ENCODE peak calls at places on chromosomes 11 and 22, in eight cellular contexts. One of them, this sample, is unnamed.

GRCh38 chr11:123628936-123629683 is 25.3 kb downstream of the SCN3B start:
- DNase-seq in stimulated activated CD4-positive, alpha-beta T cell treated with anti-CD3 and anti-CD28 coated beads, Interleukin-12 subunit alpha, Interleukin-12 subunit beta, amount 100 ng/mL, for 4 hours: no peak
- DNase-seq in NCI-H524 treated with DMSO at 0.1 percent for 48 hours: no peak
- DNase-seq in stimulated activated CD8-positive, alpha-beta memory T cell treated with anti-CD3 and anti-CD28 coated beads, Interleukin-15, amount 100 ng/mL, for 1 hour: no peak
- DNase-seq in GM10248: no peak
- DNase-seq in NK-92 treated with Interleukin-12 subunit alpha and Interleukin-12 subunit beta, amount 100 ng/mL, for 24 hours: no peak
- DNase-seq in CD8-positive, alpha-beta memory T cell: no peak
- DNase-seq in HEK293T: no peak
- DNase-seq in this sample: no peak

GRCh38 chr11:70267405-70267950 is 3.0 kb upstream of the PPFIA1 start:
- DNase-seq in stimulated activated CD4-positive, alpha-beta T cell treated with anti-CD3 and anti-CD28 coated beads, Interleukin-12 subunit alpha, Interleukin-12 subunit beta, amount 100 ng/mL, for 4 hours: no peak
- DNase-seq in NCI-H524 treated with DMSO at 0.1 percent for 48 hours: no peak
- DNase-seq in stimulated activated CD8-positive, alpha-beta memory T cell treated with anti-CD3 and anti-CD28 coated beads, Interleukin-15, amount 100 ng/mL, for 1 hour: no peak
- DNase-seq in GM10248: no peak
- DNase-seq in NK-92 treated with Interleukin-12 subunit alpha and Interleukin-12 subunit beta, amount 100 ng/mL, for 24 hours: no peak
- DNase-seq in CD8-positive, alpha-beta memory T cell: no peak
- DNase-seq in HEK293T: no peak
- DNase-seq in this sample: no peak

GRCh38 chr11:74072721-74073120 is 63.8 kb upstream of the UCP3 start:
- DNase-seq in stimulated activated CD4-positive, alpha-beta T cell treated with anti-CD3 and anti-CD28 coated beads, Interleukin-12 subunit alpha, Interleukin-12 subunit beta, amount 100 ng/mL, for 4 hours: no peak
- DNase-seq in NCI-H524 treated with DMSO at 0.1 percent for 48 hours: no peak
- DNase-seq in stimulated activated CD8-positive, alpha-beta memory T cell treated with anti-CD3 and anti-CD28 coated beads, Interleukin-15, amount 100 ng/mL, for 1 hour: no peak
- DNase-seq in GM10248: no peak
- DNase-seq in NK-92 treated with Interleukin-12 subunit alpha and Interleukin-12 subunit beta, amount 100 ng/mL, for 24 hours: no peak
- DNase-seq in CD8-positive, alpha-beta memory T cell: no peak
- DNase-seq in HEK293T: no peak
- DNase-seq in this sample: no peak

GRCh38 chr11:77559686-77560425 is 29.9 kb upstream of the AQP11 start:
- DNase-seq in stimulated activated CD4-positive, alpha-beta T cell treated with anti-CD3 and anti-CD28 coated beads, Interleukin-12 subunit alpha, Interleukin-12 subunit beta, amount 100 ng/mL, for 4 hours: no peak
- DNase-seq in NCI-H524 treated with DMSO at 0.1 percent for 48 hours: no peak
- DNase-seq in stimulated activated CD8-positive, alpha-beta memory T cell treated with anti-CD3 and anti-CD28 coated beads, Interleukin-15, amount 100 ng/mL, for 1 hour: no peak
- DNase-seq in GM10248: no peak
- DNase-seq in NK-92 treated with Interleukin-12 subunit alpha and Interleukin-12 subunit beta, amount 100 ng/mL, for 24 hours: no peak
- DNase-seq in CD8-positive, alpha-beta memory T cell: no peak
- DNase-seq in HEK293T: no peak
- DNase-seq in this sample: peak

GRCh38 chr22:49392247-49392646 is 435.4 kb downstream of the BRD1 start:
- DNase-seq in stimulated activated CD4-positive, alpha-beta T cell treated with anti-CD3 and anti-CD28 coated beads, Interleukin-12 subunit alpha, Interleukin-12 subunit beta, amount 100 ng/mL, for 4 hours: no peak
- DNase-seq in NCI-H524 treated with DMSO at 0.1 percent for 48 hours: no peak
- DNase-seq in stimulated activated CD8-positive, alpha-beta memory T cell treated with anti-CD3 and anti-CD28 coated beads, Interleukin-15, amount 100 ng/mL, for 1 hour: no peak
- DNase-seq in GM10248: no peak
- DNase-seq in NK-92 treated with Interleukin-12 subunit alpha and Interleukin-12 subunit beta, amount 100 ng/mL, for 24 hours: no peak
- DNase-seq in CD8-positive, alpha-beta memory T cell: no peak
- DNase-seq in HEK293T: no peak
- DNase-seq in this sample: no peak

GRCh38 chr11:119367661-119368120 is 13.8 kb downstream of the USP2 start:
- DNase-seq in stimulated activated CD4-positive, alpha-beta T cell treated with anti-CD3 and anti-CD28 coated beads, Interleukin-12 subunit alpha, Interleukin-12 subunit beta, amount 100 ng/mL, for 4 hours: no peak
- DNase-seq in NCI-H524 treated with DMSO at 0.1 percent for 48 hours: no peak
- DNase-seq in stimulated activated CD8-positive, alpha-beta memory T cell treated with anti-CD3 and anti-CD28 coated beads, Interleukin-15, amount 100 ng/mL, for 1 hour: no peak
- DNase-seq in GM10248: no peak
- DNase-seq in NK-92 treated with Interleukin-12 subunit alpha and Interleukin-12 subunit beta, amount 100 ng/mL, for 24 hours: no peak
- DNase-seq in CD8-positive, alpha-beta memory T cell: no peak
- DNase-seq in HEK293T: no peak
- DNase-seq in this sample: peak

GRCh38 chr11:93542753-93543246 is 391 bp downstream of the SMCO4 start:
- DNase-seq in stimulated activated CD4-positive, alpha-beta T cell treated with anti-CD3 and anti-CD28 coated beads, Interleukin-12 subunit alpha, Interleukin-12 subunit beta, amount 100 ng/mL, for 4 hours: no peak
- DNase-seq in NCI-H524 treated with DMSO at 0.1 percent for 48 hours: no peak
- DNase-seq in stimulated activated CD8-positive, alpha-beta memory T cell treated with anti-CD3 and anti-CD28 coated beads, Interleukin-15, amount 100 ng/mL, for 1 hour: no peak
- DNase-seq in GM10248: no peak
- DNase-seq in NK-92 treated with Interleukin-12 subunit alpha and Interleukin-12 subunit beta, amount 100 ng/mL, for 24 hours: no peak
- DNase-seq in CD8-positive, alpha-beta memory T cell: no peak
- DNase-seq in HEK293T: peak
- DNase-seq in this sample: no peak

GRCh38 chr11:84549221-84549620 is 1077.9 kb downstream of the DLG2 start:
- DNase-seq in stimulated activated CD4-positive, alpha-beta T cell treated with anti-CD3 and anti-CD28 coated beads, Interleukin-12 subunit alpha, Interleukin-12 subunit beta, amount 100 ng/mL, for 4 hours: no peak
- DNase-seq in NCI-H524 treated with DMSO at 0.1 percent for 48 hours: no peak
- DNase-seq in stimulated activated CD8-positive, alpha-beta memory T cell treated with anti-CD3 and anti-CD28 coated beads, Interleukin-15, amount 100 ng/mL, for 1 hour: no peak
- DNase-seq in GM10248: peak
- DNase-seq in NK-92 treated with Interleukin-12 subunit alpha and Interleukin-12 subunit beta, amount 100 ng/mL, for 24 hours: no peak
- DNase-seq in CD8-positive, alpha-beta memory T cell: no peak
- DNase-seq in HEK293T: no peak
- DNase-seq in this sample: no peak

GRCh38 chr11:34274712-34275398 is 83.0 kb downstream of the ABTB2 start:
- DNase-seq in stimulated activated CD4-positive, alpha-beta T cell treated with anti-CD3 and anti-CD28 coated beads, Interleukin-12 subunit alpha, Interleukin-12 subunit beta, amount 100 ng/mL, for 4 hours: no peak
- DNase-seq in NCI-H524 treated with DMSO at 0.1 percent for 48 hours: no peak
- DNase-seq in stimulated activated CD8-positive, alpha-beta memory T cell treated with anti-CD3 and anti-CD28 coated beads, Interleukin-15, amount 100 ng/mL, for 1 hour: no peak
- DNase-seq in GM10248: no peak
- DNase-seq in NK-92 treated with Interleukin-12 subunit alpha and Interleukin-12 subunit beta, amount 100 ng/mL, for 24 hours: no peak
- DNase-seq in CD8-positive, alpha-beta memory T cell: no peak
- DNase-seq in HEK293T: no peak
- DNase-seq in this sample: peak

GRCh38 chr11:17762309-17762974 is 27.9 kb downstream of the KCNC1 start:
- DNase-seq in stimulated activated CD4-positive, alpha-beta T cell treated with anti-CD3 and anti-CD28 coated beads, Interleukin-12 subunit alpha, Interleukin-12 subunit beta, amount 100 ng/mL, for 4 hours: no peak
- DNase-seq in NCI-H524 treated with DMSO at 0.1 percent for 48 hours: no peak
- DNase-seq in stimulated activated CD8-positive, alpha-beta memory T cell treated with anti-CD3 and anti-CD28 coated beads, Interleukin-15, amount 100 ng/mL, for 1 hour: no peak
- DNase-seq in GM10248: peak
- DNase-seq in NK-92 treated with Interleukin-12 subunit alpha and Interleukin-12 subunit beta, amount 100 ng/mL, for 24 hours: no peak
- DNase-seq in CD8-positive, alpha-beta memory T cell: no peak
- DNase-seq in HEK293T: no peak
- DNase-seq in this sample: peak

GRCh38 chr11:47863189-47863892 is 15.2 kb upstream of the NUP160 start:
- DNase-seq in stimulated activated CD4-positive, alpha-beta T cell treated with anti-CD3 and anti-CD28 coated beads, Interleukin-12 subunit alpha, Interleukin-12 subunit beta, amount 100 ng/mL, for 4 hours: no peak
- DNase-seq in NCI-H524 treated with DMSO at 0.1 percent for 48 hours: no peak
- DNase-seq in stimulated activated CD8-positive, alpha-beta memory T cell treated with anti-CD3 and anti-CD28 coated beads, Interleukin-15, amount 100 ng/mL, for 1 hour: no peak
- DNase-seq in GM10248: no peak
- DNase-seq in NK-92 treated with Interleukin-12 subunit alpha and Interleukin-12 subunit beta, amount 100 ng/mL, for 24 hours: no peak
- DNase-seq in CD8-positive, alpha-beta memory T cell: no peak
- DNase-seq in HEK293T: no peak
- DNase-seq in this sample: no peak

GRCh38 chr22:42960146-42960509 is 54.8 kb downstream of the PACSIN2 start:
- DNase-seq in stimulated activated CD4-positive, alpha-beta T cell treated with anti-CD3 and anti-CD28 coated beads, Interleukin-12 subunit alpha, Interleukin-12 subunit beta, amount 100 ng/mL, for 4 hours: no peak
- DNase-seq in NCI-H524 treated with DMSO at 0.1 percent for 48 hours: no peak
- DNase-seq in stimulated activated CD8-positive, alpha-beta memory T cell treated with anti-CD3 and anti-CD28 coated beads, Interleukin-15, amount 100 ng/mL, for 1 hour: no peak
- DNase-seq in GM10248: no peak
- DNase-seq in NK-92 treated with Interleukin-12 subunit alpha and Interleukin-12 subunit beta, amount 100 ng/mL, for 24 hours: no peak
- DNase-seq in CD8-positive, alpha-beta memory T cell: no peak
- DNase-seq in HEK293T: no peak
- DNase-seq in this sample: peak

This sample was measured in kidney tubule cell.